ENCODE peak calls at places on chromosome 16, in six cellular contexts. M is stomach, T is heart left ventricle, K is A549, X is K562, O is HCT116. B is an unnamed sample.

GRCh38 chr16:68452176-68452575 is 3.9 kb upstream of the SMPD3 start:
- DNase-seq in K (no peak), M (no peak), X (no peak), T (no peak), O (no peak), B (no peak)

GRCh38 chr16:4663756-4664465 is 29.5 kb upstream of the NUDT16L1 start:
- DNase-seq in M (peak; percentile 45), K (no peak), T (peak; percentile 59), X (no peak), O (no peak), B (no peak)

GRCh38 chr16:73568769-73569168 is 520.8 kb upstream of the ZFHX3 start:
- DNase-seq in T (no peak), X (no peak), K (no peak), M (no peak), O (no peak), B (no peak)

GRCh38 chr16:49348408-49349176 is 25.0 kb upstream of the C16orf78 start:
- DNase-seq in X (no peak), T (no peak), K (no peak), O (peak; percentile 3), M (no peak), B (no peak)

GRCh38 chr16:12801511-12802042 is 2.1 kb downstream of the CPPED1 start:
- DNase-seq in X (peak; percentile 17), O (no peak), M (no peak), K (no peak), T (peak; percentile 36), B (no peak)

GRCh38 chr16:87344931-87345631 is 27.9 kb upstream of the C16orf95 start:
- DNase-seq in K (no peak), X (no peak), T (peak; percentile 56), M (peak; percentile 34), O (no peak), B (no peak)

GRCh38 chr16:88634141-88634993 is 4.0 kb upstream of the IL17C start:
- DNase-seq in O (no peak), X (peak; percentile 98), T (peak; percentile 60), K (no peak), M (peak; percentile 53), B (no peak)

GRCh38 chr16:11133344-11133921 is 122.6 kb downstream of the SOCS1 start:
- DNase-seq in O (peak; percentile 79), T (peak; percentile 88), X (peak; percentile 71), K (no peak), M (peak; percentile 94), B (peak; percentile 79)

GRCh38 chr16:1895068-1895467 is 23.1 kb upstream of the MEIOB start:
- DNase-seq in O (no peak), X (no peak), K (no peak), T (no peak), M (no peak), B (no peak)

GRCh38 chr16:87006789-87007745 is 310.1 kb downstream of the C16orf95 start:
- DNase-seq in M (no peak), T (no peak), O (no peak), X (no peak), K (no peak), B (no peak)

GRCh38 chr16:48013476-48013875 is 142.3 kb downstream of the ABCC12 start:
- DNase-seq in K (no peak), O (no peak), X (no peak), T (no peak), M (no peak), B (no peak)

GRCh38 chr16:89067677-89068076 is 26.0 kb upstream of the ACSF3 start:
- DNase-seq in O (no peak), M (peak; percentile 31), T (no peak), X (no peak), K (no peak), B (no peak)

GRCh38 chr16:82062645-82063058 is 27.6 kb downstream of the HSD17B2 start:
- DNase-seq in O (no peak), T (no peak), K (no peak), X (no peak), M (no peak), B (no peak)

GRCh38 chr16:68396481-68396880 is 51.8 kb downstream of the SMPD3 start:
- DNase-seq in M (peak; percentile 64), K (peak; percentile 32), T (no peak), X (no peak), O (peak; percentile 44), B (peak; percentile 50)

GRCh38 chr16:10984509-10984908 is 40.1 kb downstream of the CLEC16A start:
- DNase-seq in M (no peak), K (no peak), T (no peak), X (no peak), O (no peak), B (no peak)

GRCh38 chr16:55471448-55472097 is 7.4 kb upstream of the MMP2 start:
- DNase-seq in T (no peak), K (no peak), O (peak; percentile 13), M (no peak), X (no peak), B (no peak)

GRCh38 chr16:2691491-2692248 is 9.3 kb downstream of the KCTD5 start:
- DNase-seq in O (no peak), M (peak; percentile 80), X (no peak), T (peak; percentile 78), K (no peak), B (no peak)

GRCh38 chr16:60945225-60945624 is 1091.0 kb downstream of the CDH8 start:
- DNase-seq in O (no peak), K (no peak), X (peak; percentile 26), T (no peak), M (no peak), B (no peak)

GRCh38 chr16:4614571-4615388 is at the start of gene UBALD1:
- DNase-seq in O (peak; percentile 80), K (peak; percentile 89), X (peak; percentile 82), T (peak; percentile 90), M (peak; percentile 94), B (peak; percentile 90)

DNA sequence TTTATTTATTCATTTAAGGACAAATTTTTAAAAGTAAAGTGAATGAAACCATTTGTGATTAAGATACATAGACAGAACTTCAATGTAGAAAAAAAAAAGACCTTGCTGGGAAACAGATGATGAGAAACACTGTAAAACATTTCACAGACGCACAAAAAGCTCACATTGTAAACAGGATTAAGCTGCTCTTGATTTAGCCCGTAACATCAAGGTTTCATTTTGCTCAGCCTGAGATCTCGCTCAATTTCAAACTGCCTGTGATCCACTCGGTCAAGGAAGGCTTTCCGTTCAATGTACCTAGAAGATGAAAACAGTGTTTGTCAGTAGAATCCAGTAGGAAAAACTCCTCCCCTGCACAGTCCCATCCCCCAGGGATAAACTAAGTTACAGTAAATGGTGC is 42.3 kb upstream of the BCAR1 start:
- DNase-seq in O (no peak), M (no peak), X (no peak), T (no peak), K (no peak), B (no peak)
- H3K4me3 ChIP-seq in O (no peak overlapping the region), M (no peak overlapping the region), X (no peak overlapping the region), T (no peak overlapping the region), K (no peak overlapping the region), B (no peak overlapping the region)

GRCh38 chr16:72173997-72174396 is 2.0 kb upstream of the PMFBP1 start:
- DNase-seq in O (no peak), M (no peak), K (no peak), T (no peak), X (no peak), B (no peak)
- H3K27ac ChIP-seq in O (no peak overlapping the region), M (no peak overlapping the region), K (no peak overlapping the region), T (no peak overlapping the region), X (no peak overlapping the region), B (no peak overlapping the region)

GRCh38 chr16:28924399-28924761 is 658 bp downstream of the RABEP2 start:
- DNase-seq in X (no peak), M (no peak), T (no peak), K (no peak), O (no peak), B (no peak)
- TF ChIP-seq POLR2A in X (no peak), M (no peak), T (no peak), K (no peak), O (no peak), B (peak; percentile 62)

GRCh38 chr16:85133290-85133599 is 21.0 kb upstream of the CIBAR2 start:
- DNase-seq in K (no peak), M (no peak), T (no peak), O (no peak), X (no peak), B (no peak)

GRCh38 chr16:85136213-85136704 is 24.0 kb upstream of the CIBAR2 start:
- DNase-seq in X (no peak), T (peak; percentile 70), M (no peak), O (no peak), K (no peak), B (no peak)

GRCh38 chr16:85134076-85134793 is 22.0 kb upstream of the CIBAR2 start:
- DNase-seq in X (no peak), O (no peak), K (no peak), M (no peak), T (no peak), B (no peak)

GRCh38 chr16:85136705-85137322 is 24.5 kb upstream of the CIBAR2 start:
- DNase-seq in T (peak; percentile 78), O (no peak), M (peak; percentile 31), K (no peak), X (no peak), B (no peak)

GRCh38 chr16:85134794-85135153 is 22.5 kb upstream of the CIBAR2 start:
- DNase-seq in O (no peak), K (no peak), X (peak; percentile 82), T (peak; percentile 80), M (no peak), B (no peak)
- H3K4me3 ChIP-seq in O (no peak overlapping the region), K (no peak overlapping the region), X (no peak overlapping the region), T (no peak overlapping the region), M (no peak overlapping the region), B (no peak overlapping the region)

DNA sequence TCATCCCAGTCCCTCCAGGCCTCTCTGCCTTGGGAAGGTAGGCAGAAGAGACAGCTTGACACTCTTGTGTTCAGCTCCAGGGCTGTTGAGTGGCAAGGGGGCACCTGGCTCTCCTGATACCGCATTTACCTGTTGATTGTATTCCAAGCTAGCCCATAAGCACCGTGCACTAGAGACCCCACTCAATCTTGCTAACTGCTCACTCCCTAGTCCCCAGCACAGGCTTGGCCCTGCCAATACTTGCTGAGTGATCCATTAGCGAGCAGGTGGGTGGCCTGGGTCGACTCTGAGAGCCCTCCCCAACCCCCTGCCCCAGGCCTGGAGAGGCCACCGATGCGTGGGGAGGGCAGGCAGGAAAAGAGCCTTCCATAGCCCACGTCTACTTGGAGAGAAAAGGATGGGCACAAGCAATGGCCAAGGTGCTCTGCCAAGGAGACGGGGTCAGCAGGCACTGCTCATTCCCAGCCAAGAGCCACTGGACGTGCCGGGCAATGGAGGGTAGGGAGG is 29.5 kb downstream of the FA2H start:
- DNase-seq in T (no peak), O (no peak), X (no peak), K (no peak), M (no peak), B (no peak)
- H3K27ac ChIP-seq in T (no peak overlapping the region), O (no peak overlapping the region), X (no peak overlapping the region), K (peak overlapping the region; percentile 91), M (peak overlapping the region; percentile 89), B (no peak overlapping the region)

GRCh38 chr16:689175-689897 is 862 bp downstream of the WDR24 start:
- DNase-seq in M (no peak), O (no peak), X (no peak), K (no peak), T (no peak), B (no peak)
- TF ChIP-seq POLR2A in M (no peak), O (no peak), X (no peak), K (peak; percentile 24), T (no peak), B (no peak)

GRCh38 chr16:66426112-66427035 is 721 bp upstream of the BEAN1 start:
- DNase-seq in T (no peak), M (no peak), O (no peak), K (no peak), X (no peak), B (no peak)
- H3K4me3 ChIP-seq in T (peak overlapping the region; percentile 51), M (peak overlapping the region; percentile 35), O (no peak overlapping the region), K (peak overlapping the region; percentile 88), X (no peak overlapping the region), B (peak overlapping the region; percentile 33)